ENCODE peak calls at places on chromosomes 3 and 15, in six cellular contexts. T is neural progenitor cell, N is PC-3, I is SK-N-SH, B is MM.1S, H is HCT116. E is an unnamed sample.

GRCh38 chr3:126125781-126126251 is 41.9 kb upstream of the SLC41A3 start:
- DNase-seq in T (no peak), N (no peak), I (no peak), B (no peak), H (no peak), E (no peak)

GRCh38 chr3:121592856-121593702 is at the start of gene FBXO40:
- DNase-seq in H (no peak), I (no peak), T (peak), N (no peak), B (peak), E (no peak)

GRCh38 chr3:62923092-62923491 is 47.9 kb upstream of the CADPS start:
- DNase-seq in T (no peak), N (no peak), B (no peak), H (no peak), I (no peak), E (peak)

GRCh38 chr15:69265347-69265955 is 33.3 kb upstream of the PAQR5 start:
- DNase-seq in H (peak), N (peak), I (no peak), B (peak), T (peak), E (peak)

GRCh38 chr3:23739536-23739935 is 66.2 kb upstream of the UBE2E1 start:
- DNase-seq in T (no peak), I (no peak), N (peak), B (no peak), H (no peak), E (peak)

GRCh38 chr3:88960019-88960418 is 147.4 kb upstream of the EPHA3 start:
- DNase-seq in T (no peak), H (no peak), B (no peak), I (no peak), N (peak), E (no peak)

GRCh38 chr3:53731934-53732624 is 114.1 kb downstream of the CHDH start:
- DNase-seq in N (no peak), T (no peak), H (no peak), B (no peak), I (no peak), E (no peak)

GRCh38 chr15:79779739-79780138 is 117.1 kb downstream of the MTHFS start:
- DNase-seq in N (no peak), I (no peak), B (no peak), H (no peak), T (no peak), E (no peak)

GRCh38 chr15:97692317-97693015 is 268.0 kb upstream of the ARRDC4 start:
- DNase-seq in H (no peak), N (no peak), I (peak), T (no peak), B (no peak), E (no peak)

GRCh38 chr3:141878326-141878725 is 1.9 kb downstream of the ATP1B3 start:
- DNase-seq in N (no peak), B (no peak), T (no peak), I (no peak), H (no peak), E (no peak)

GRCh38 chr15:67998599-67999122 is 55.5 kb upstream of the PIAS1 start:
- DNase-seq in H (no peak), B (no peak), I (no peak), N (peak), T (no peak), E (peak)

GRCh38 chr3:12557472-12558105 is 702 bp downstream of the MKRN2 start:
- DNase-seq in H (no peak), I (no peak), N (peak), T (no peak), B (no peak), E (peak)

GRCh38 chr15:73677146-73677607 is 7.0 kb upstream of the CD276 start:
- DNase-seq in B (peak), T (peak), H (peak), I (peak), N (peak), E (peak)

GRCh38 chr15:100918034-100918689 is 995 bp upstream of the LRRK1 start:
- DNase-seq in I (peak), H (peak), N (peak), T (peak), B (peak), E (peak)

GRCh38 chr3:185744997-185745843 is 79.6 kb downstream of the IGF2BP2 start:
- DNase-seq in I (no peak), T (no peak), H (no peak), N (peak), B (no peak), E (peak)

GRCh38 chr3:11060500-11061251 is 68.1 kb downstream of the SLC6A1 start:
- DNase-seq in B (peak), T (peak), H (peak), N (peak), I (peak), E (peak)

GRCh38 chr3:172213168-172213567 is 173.8 kb downstream of the FNDC3B start:
- DNase-seq in T (no peak), H (no peak), B (no peak), I (no peak), N (peak), E (peak)

GRCh38 chr3:45593708-45594601 is 596 bp upstream of the LIMD1 start:
- DNase-seq in T (peak), H (peak), I (peak), N (peak), B (peak), E (peak)

GRCh38 chr3:80232760-80233159 is 465.0 kb upstream of the ROBO1 start:
- DNase-seq in T (no peak), I (no peak), H (no peak), N (peak), B (no peak), E (peak)

GRCh38 chr15:43214592-43215295 is 6.1 kb downstream of the EPB42 start:
- DNase-seq in H (no peak), T (no peak), N (no peak), I (no peak), B (no peak), E (no peak)

GRCh38 chr15:67024322-67024997 is 40.9 kb upstream of the SMAD3 start:
- DNase-seq in T (no peak), H (peak), N (peak), I (peak), B (peak), E (peak)

GRCh38 chr15:75817151-75817935 is 25.9 kb upstream of the UBE2Q2 start:
- DNase-seq in H (no peak), N (no peak), T (no peak), I (no peak), B (peak), E (peak)

GRCh38 chr15:43769584-43770228 is 7.1 kb downstream of the ELL3 start:
- DNase-seq in B (peak), I (peak), T (peak), H (no peak), N (peak), E (peak)

GRCh38 chr15:74156678-74157411 is 16.7 kb upstream of the ISLR start:
- DNase-seq in B (no peak), T (no peak), H (no peak), I (peak), N (no peak), E (peak)

GRCh38 chr15:100468265-100468664 is 60.5 kb downstream of the CERS3 start:
- DNase-seq in N (no peak), I (no peak), B (no peak), H (no peak), T (no peak), E (peak)

GRCh38 chr15:68743256-68743655 is 77.4 kb downstream of the ANP32A start:
- DNase-seq in N (no peak), H (no peak), I (no peak), B (no peak), T (no peak), E (no peak)

GRCh38 chr3:125240496-125240895 is 27.9 kb upstream of the SLC12A8 start:
- DNase-seq in I (no peak), T (no peak), N (no peak), B (no peak), H (no peak), E (peak)

GRCh38 chr15:51189579-51190397 is 95.1 kb upstream of the TNFAIP8L3 start:
- DNase-seq in B (no peak), H (no peak), N (no peak), T (no peak), I (no peak), E (no peak)

DNA sequence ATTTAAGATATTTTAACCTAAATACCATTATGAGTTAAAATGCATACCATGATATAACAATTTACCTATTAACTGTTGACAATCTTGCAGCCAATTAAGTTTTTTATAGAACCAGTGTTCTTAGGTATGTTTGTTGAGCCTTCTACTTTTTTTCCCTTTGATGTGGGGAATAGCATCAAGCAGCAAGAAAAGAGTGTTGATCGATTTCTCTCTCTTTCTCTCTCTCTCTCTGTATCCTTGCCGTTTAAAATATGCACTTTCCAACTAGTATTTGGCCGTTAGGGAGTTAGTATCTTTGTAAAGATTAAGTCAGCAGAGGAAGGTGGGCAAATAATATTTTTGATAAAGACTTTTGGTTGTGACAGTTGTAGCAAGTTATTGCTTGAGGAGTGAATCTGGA is 5.9 kb downstream of the CHD2 start:
- DNase-seq in B (no peak), H (no peak), N (no peak), I (no peak), T (no peak), E (no peak)
- H3K9ac ChIP-seq in B (no peak), H (peak), N (peak), I (peak), T (no peak), E (peak)

GRCh38 chr3:3499012-3499411 is 300.2 kb upstream of the LRRN1 start:
- DNase-seq in N (no peak), H (no peak), B (no peak), I (no peak), T (no peak), E (no peak)

GRCh38 chr3:3499987-3500386 is 299.2 kb upstream of the LRRN1 start:
- DNase-seq in T (no peak), N (no peak), B (peak), H (no peak), I (no peak), E (no peak)
- H2AFZ ChIP-seq in T (no peak), N (no peak), B (no peak), H (no peak), I (no peak), E (no peak)

GRCh38 chr3:36399933-36400332 is 19.6 kb downstream of the STAC start:
- DNase-seq in B (peak), I (no peak), N (no peak), T (no peak), H (no peak), E (no peak)

GRCh38 chr3:36397856-36398255 is 17.6 kb downstream of the STAC start:
- DNase-seq in N (no peak), H (no peak), B (no peak), T (no peak), I (no peak), E (peak)

GRCh38 chr3:36393563-36393962 is 13.3 kb downstream of the STAC start:
- DNase-seq in T (no peak), H (no peak), I (no peak), N (no peak), B (no peak), E (peak)

GRCh38 chr3:36394176-36394575 is 13.9 kb downstream of the STAC start:
- DNase-seq in N (no peak), I (no peak), B (no peak), H (no peak), T (no peak), E (peak)
- TF ChIP-seq EZH2phosphoT487 in N (no peak), I (no peak), B (no peak), H (no peak), T (no peak), E (no peak)

DNA sequence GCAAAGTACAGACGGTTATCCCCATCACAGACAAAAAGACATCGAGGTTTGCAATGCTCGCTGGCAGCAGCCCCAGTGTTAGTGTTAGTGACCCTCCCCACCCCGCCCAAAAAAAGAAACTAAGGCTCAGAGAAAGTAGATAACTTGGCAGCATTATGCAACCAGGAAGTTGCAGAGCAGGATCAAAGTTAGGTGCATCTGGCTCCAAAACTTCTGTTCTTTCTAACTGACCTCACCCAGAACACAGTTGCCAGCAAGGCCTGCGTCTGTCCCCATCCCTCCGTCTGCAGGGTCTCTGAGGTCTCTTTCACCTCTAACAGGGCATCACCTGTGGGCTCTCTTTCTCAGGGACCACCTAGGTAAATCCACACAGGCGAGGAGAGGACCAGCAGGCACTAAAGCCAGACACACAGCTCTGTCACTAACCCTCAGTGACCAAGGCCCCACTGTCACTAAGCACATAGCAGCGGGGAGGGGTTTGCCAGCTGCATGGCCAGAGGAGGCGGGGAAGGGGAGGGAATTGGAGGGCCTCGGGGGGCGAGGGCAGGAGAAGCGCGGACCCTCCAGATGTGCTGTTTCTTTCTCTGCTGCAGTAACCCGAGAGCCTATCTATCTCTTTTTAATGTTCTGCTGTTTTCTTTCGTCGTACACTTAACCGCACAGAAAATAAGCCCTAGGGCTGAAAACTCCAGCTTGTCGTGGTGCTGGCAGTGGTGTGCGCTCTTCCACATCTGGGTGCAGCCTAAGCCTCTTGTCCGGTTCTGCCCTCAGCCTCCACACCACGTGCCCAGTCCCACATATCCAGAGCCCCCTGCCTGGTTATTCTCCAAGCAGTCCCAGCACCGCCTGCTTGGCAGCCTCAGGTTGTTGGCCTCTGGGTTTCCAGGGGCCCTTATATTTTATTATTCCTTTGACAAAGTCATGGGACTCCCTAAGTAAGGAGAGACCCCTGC is 51.3 kb downstream of the BDH1 start:
- DNase-seq in H (no peak), I (peak), T (peak), B (no peak), N (no peak), E (no peak)
- H3K9ac ChIP-seq in H (no peak), I (no peak), T (no peak), B (no peak), N (no peak), E (no peak)

GRCh38 chr15:85333132-85333831 is 47.1 kb upstream of the AKAP13 start:
- DNase-seq in B (no peak), T (no peak), N (no peak), H (no peak), I (no peak), E (peak)

GRCh38 chr15:85336870-85337269 is 43.5 kb upstream of the AKAP13 start:
- DNase-seq in I (no peak), N (no peak), H (no peak), B (no peak), T (no peak), E (no peak)

GRCh38 chr15:85335193-85335939 is 45.0 kb upstream of the AKAP13 start:
- DNase-seq in T (no peak), N (no peak), H (no peak), I (no peak), B (no peak), E (no peak)

GRCh38 chr15:85331666-85332261 is 48.6 kb upstream of the AKAP13 start:
- DNase-seq in T (no peak), N (peak), H (no peak), I (no peak), B (no peak), E (no peak)

DNA sequence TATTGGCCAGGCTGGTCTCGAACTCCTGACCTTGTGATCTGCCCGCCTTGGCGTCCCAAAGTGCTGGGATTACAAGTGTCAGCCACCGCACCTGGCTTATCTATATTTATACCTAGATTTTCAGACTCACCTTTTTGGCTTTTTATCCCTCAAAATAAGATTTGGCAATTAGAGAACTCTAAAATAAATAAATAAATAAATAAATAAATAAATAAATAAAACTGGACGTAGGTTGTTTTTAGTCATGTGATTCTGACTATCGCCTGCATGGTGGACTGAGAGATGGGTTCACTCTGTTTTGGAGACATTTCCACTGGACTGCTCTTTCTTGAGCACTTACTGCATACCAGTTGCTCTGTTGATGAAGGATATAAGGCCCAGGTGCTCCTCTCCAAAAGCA is 46.2 kb upstream of the AKAP13 start:
- DNase-seq in I (no peak), N (no peak), H (no peak), B (no peak), T (no peak), E (no peak)
- H2AFZ ChIP-seq in I (no peak), N (no peak), H (no peak), B (no peak), T (no peak), E (no peak)

GRCh38 chr15:47334805-47335204 is 382.5 kb upstream of the SEMA6D start:
- DNase-seq in T (no peak), N (no peak), B (peak), I (no peak), H (no peak), E (no peak)

GRCh38 chr15:47339800-47340575 is 377.3 kb upstream of the SEMA6D start:
- DNase-seq in B (no peak), T (no peak), I (no peak), H (no peak), N (no peak), E (no peak)

GRCh38 chr15:47338771-47339170 is 378.5 kb upstream of the SEMA6D start:
- DNase-seq in H (no peak), I (no peak), N (no peak), B (no peak), T (no peak), E (no peak)

GRCh38 chr15:47337836-47338235 is 379.5 kb upstream of the SEMA6D start:
- DNase-seq in I (no peak), B (no peak), T (no peak), H (no peak), N (no peak), E (no peak)

DNA sequence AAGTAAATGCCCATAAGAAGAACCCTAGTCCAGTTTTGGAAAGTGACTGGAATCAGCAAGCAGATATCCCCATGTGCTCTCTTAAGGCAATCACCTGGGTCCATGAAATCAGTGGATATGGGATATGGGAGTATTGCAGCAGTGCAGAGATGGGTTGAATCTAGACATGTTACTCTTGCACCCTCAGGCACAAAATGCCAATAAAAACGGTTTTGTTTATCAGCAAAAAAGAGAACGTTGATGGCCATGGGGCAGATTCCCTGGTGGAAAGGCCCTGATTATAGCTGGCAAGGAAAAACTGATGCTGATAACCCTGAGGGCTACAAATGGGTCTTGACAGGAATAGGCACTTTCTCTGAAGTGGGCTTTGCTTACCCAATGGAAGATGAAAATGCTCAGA is 380.2 kb upstream of the SEMA6D start:
- DNase-seq in T (no peak), N (no peak), I (no peak), H (no peak), B (no peak), E (no peak)
- TF ChIP-seq EZH2phosphoT487 in T (no peak), N (no peak), I (no peak), H (no peak), B (no peak), E (no peak)

GRCh38 chr3:190585771-190586630 is 72.1 kb downstream of the IL1RAP start:
- DNase-seq in I (peak), N (peak), T (peak), B (no peak), H (peak), E (peak)

GRCh38 chr3:190591080-190591479 is 77.2 kb downstream of the IL1RAP start:
- DNase-seq in N (peak), H (no peak), B (no peak), T (no peak), I (no peak), E (no peak)

GRCh38 chr3:190589326-190589725 is 75.4 kb downstream of the IL1RAP start:
- DNase-seq in I (no peak), H (no peak), N (no peak), B (no peak), T (no peak), E (no peak)

GRCh38 chr3:190582667-190583066 is 68.8 kb downstream of the IL1RAP start:
- DNase-seq in T (no peak), N (no peak), I (no peak), H (no peak), B (no peak), E (no peak)

GRCh38 chr3:190586631-190587000 is 72.7 kb downstream of the IL1RAP start:
- DNase-seq in B (no peak), N (peak), T (no peak), H (peak), I (no peak), E (peak)
- H3K9ac ChIP-seq in B (no peak), N (peak), T (no peak), H (peak), I (peak), E (peak)

GRCh38 chr3:143671641-143672040 is 176.6 kb downstream of the SLC9A9 start:
- DNase-seq in N (no peak), I (no peak), H (no peak), T (no peak), B (no peak), E (peak)
- H2AFZ ChIP-seq in N (no peak), I (no peak), H (no peak), T (no peak), B (no peak), E (peak)

GRCh38 chr3:165185707-165186327 is 10.4 kb downstream of the SLITRK3 start:
- DNase-seq in T (peak), B (peak), N (peak), I (peak), H (peak), E (peak)
- TF ChIP-seq EZH2phosphoT487 in T (no peak), B (no peak), N (no peak), I (no peak), H (no peak), E (no peak)